ENCODE peak calls at places on chromosomes 6 and 20, in four cellular contexts. One of them, this sample, is unnamed.

GRCh38 chr6:39430968-39431523 is 108.5 kb upstream of the KCNK16 start:
- DNase-seq in choroid plexus epithelial cell: peak
- DNase-seq in ovary: peak
- DNase-seq in mammary epithelial cell: no peak
- DNase-seq in this sample: peak

GRCh38 chr6:17656092-17656491 is 50.6 kb downstream of the NUP153 start:
- DNase-seq in choroid plexus epithelial cell: peak
- DNase-seq in ovary: no peak
- DNase-seq in mammary epithelial cell: peak
- DNase-seq in this sample: no peak

GRCh38 chr6:145818796-145819195 is 4.2 kb upstream of the FBXO30 start:
- DNase-seq in mammary epithelial cell: no peak
- DNase-seq in ovary: no peak
- DNase-seq in choroid plexus epithelial cell: no peak
- DNase-seq in this sample: no peak

GRCh38 chr20:33589059-33589458 is 73.1 kb upstream of the C20orf144 start:
- DNase-seq in mammary epithelial cell: no peak
- DNase-seq in ovary: no peak
- DNase-seq in choroid plexus epithelial cell: no peak
- DNase-seq in this sample: no peak

GRCh38 chr20:21719592-21720214 is 14.2 kb downstream of the PAX1 start:
- DNase-seq in ovary: no peak
- DNase-seq in mammary epithelial cell: peak
- DNase-seq in choroid plexus epithelial cell: peak
- DNase-seq in this sample: peak

GRCh38 chr6:127026247-127026646 is 92.2 kb upstream of the RSPO3 start:
- DNase-seq in choroid plexus epithelial cell: peak
- DNase-seq in mammary epithelial cell: peak
- DNase-seq in ovary: no peak
- DNase-seq in this sample: no peak

GRCh38 chr6:11206576-11206975 is 25.9 kb downstream of the NEDD9 start:
- DNase-seq in mammary epithelial cell: peak
- DNase-seq in choroid plexus epithelial cell: no peak
- DNase-seq in ovary: no peak
- DNase-seq in this sample: no peak

GRCh38 chr6:26216886-26217713 is 129.9 kb downstream of the HFE start:
- DNase-seq in choroid plexus epithelial cell: peak
- DNase-seq in mammary epithelial cell: no peak
- DNase-seq in ovary: peak
- DNase-seq in this sample: peak

GRCh38 chr20:39986231-39986904 is 702.7 kb downstream of the MAFB start:
- DNase-seq in choroid plexus epithelial cell: peak
- DNase-seq in mammary epithelial cell: peak
- DNase-seq in ovary: peak
- DNase-seq in this sample: no peak

GRCh38 chr20:47576516-47577033 is 74.9 kb downstream of the NCOA3 start:
- DNase-seq in ovary: peak
- DNase-seq in choroid plexus epithelial cell: peak
- DNase-seq in mammary epithelial cell: peak
- DNase-seq in this sample: peak

GRCh38 chr6:81793811-81794210 is 41.3 kb upstream of the TENT5A start:
- DNase-seq in ovary: no peak
- DNase-seq in choroid plexus epithelial cell: peak
- DNase-seq in mammary epithelial cell: no peak
- DNase-seq in this sample: no peak

GRCh38 chr20:48959902-48960550 is 38.5 kb downstream of the ARFGEF2 start:
- DNase-seq in choroid plexus epithelial cell: peak
- DNase-seq in mammary epithelial cell: peak
- DNase-seq in ovary: no peak
- DNase-seq in this sample: no peak

GRCh38 chr20:9214676-9215075 is 145.8 kb downstream of the PLCB4 start:
- DNase-seq in choroid plexus epithelial cell: peak
- DNase-seq in mammary epithelial cell: peak
- DNase-seq in ovary: no peak
- DNase-seq in this sample: no peak

GRCh38 chr6:152204584-152204983 is 397.1 kb downstream of the ESR1 start:
- DNase-seq in mammary epithelial cell: no peak
- DNase-seq in ovary: no peak
- DNase-seq in choroid plexus epithelial cell: no peak
- DNase-seq in this sample: no peak

GRCh38 chr20:48620112-48620485 is 207.7 kb downstream of the PREX1 start:
- DNase-seq in mammary epithelial cell: no peak
- DNase-seq in choroid plexus epithelial cell: no peak
- DNase-seq in ovary: no peak
- DNase-seq in this sample: no peak

GRCh38 chr20:23132930-23133559 is 46.9 kb upstream of the CD93 start:
- DNase-seq in choroid plexus epithelial cell: no peak
- DNase-seq in mammary epithelial cell: no peak
- DNase-seq in ovary: no peak
- DNase-seq in this sample: no peak

GRCh38 chr6:125866433-125866832 is 75.7 kb downstream of the NCOA7 start:
- DNase-seq in ovary: no peak
- DNase-seq in choroid plexus epithelial cell: no peak
- DNase-seq in mammary epithelial cell: peak
- DNase-seq in this sample: no peak

GRCh38 chr6:128070406-128070805 is 169.5 kb upstream of the THEMIS start:
- DNase-seq in mammary epithelial cell: no peak
- DNase-seq in choroid plexus epithelial cell: peak
- DNase-seq in ovary: no peak
- DNase-seq in this sample: no peak

GRCh38 chr6:134590449-134590848 is 272.5 kb upstream of the SGK1 start:
- DNase-seq in ovary: no peak
- DNase-seq in choroid plexus epithelial cell: no peak
- DNase-seq in mammary epithelial cell: peak
- DNase-seq in this sample: no peak

GRCh38 chr6:107704377-107705013 is 119.6 kb downstream of the SCML4 start:
- DNase-seq in mammary epithelial cell: no peak
- DNase-seq in ovary: no peak
- DNase-seq in choroid plexus epithelial cell: peak
- DNase-seq in this sample: no peak

GRCh38 chr20:47773381-47773786 is 11.9 kb downstream of the SULF2 start:
- DNase-seq in choroid plexus epithelial cell: no peak
- DNase-seq in ovary: no peak
- DNase-seq in mammary epithelial cell: no peak
- DNase-seq in this sample: no peak

GRCh38 chr6:63391203-63391970 is 71.6 kb upstream of the LGSN start:
- DNase-seq in mammary epithelial cell: no peak
- DNase-seq in ovary: no peak
- DNase-seq in choroid plexus epithelial cell: no peak
- DNase-seq in this sample: no peak

GRCh38 chr6:155126727-155127439 is 131.8 kb downstream of the TIAM2 start:
- DNase-seq in mammary epithelial cell: peak
- DNase-seq in choroid plexus epithelial cell: peak
- DNase-seq in ovary: no peak
- DNase-seq in this sample: no peak

GRCh38 chr6:3911130-3911529 is 62.0 kb downstream of the FAM50B start:
- DNase-seq in mammary epithelial cell: no peak
- DNase-seq in choroid plexus epithelial cell: no peak
- DNase-seq in ovary: no peak
- DNase-seq in this sample: no peak

GRCh38 chr6:118197539-118197938 is 290.5 kb downstream of the SLC35F1 start:
- DNase-seq in ovary: no peak
- DNase-seq in mammary epithelial cell: no peak
- DNase-seq in choroid plexus epithelial cell: no peak
- DNase-seq in this sample: no peak

GRCh38 chr20:63285636-63286615 is 7.1 kb upstream of the COL20A1 start:
- DNase-seq in mammary epithelial cell: no peak
- DNase-seq in ovary: no peak
- DNase-seq in choroid plexus epithelial cell: no peak
- DNase-seq in this sample: no peak

GRCh38 chr6:24951831-24952299 is 16.1 kb upstream of the RIPOR2 start:
- DNase-seq in ovary: no peak
- DNase-seq in mammary epithelial cell: no peak
- DNase-seq in choroid plexus epithelial cell: no peak
- DNase-seq in this sample: no peak

GRCh38 chr20:44219791-44220190 is 9.2 kb upstream of the OSER1 start:
- DNase-seq in mammary epithelial cell: no peak
- DNase-seq in ovary: no peak
- DNase-seq in choroid plexus epithelial cell: no peak
- DNase-seq in this sample: no peak

GRCh38 chr6:88179692-88180091 is 13.5 kb upstream of the CNR1 start:
- DNase-seq in ovary: no peak
- DNase-seq in mammary epithelial cell: no peak
- DNase-seq in choroid plexus epithelial cell: no peak
- DNase-seq in this sample: no peak
- TF ChIP-seq CTCF in ovary: no peak
- TF ChIP-seq CTCF in mammary epithelial cell: no peak
- TF ChIP-seq CTCF in choroid plexus epithelial cell: peak
- TF ChIP-seq CTCF in this sample: no peak

GRCh38 chr20:61972910-61973508 is 92.7 kb downstream of the TAF4 start:
- DNase-seq in mammary epithelial cell: no peak
- DNase-seq in ovary: no peak
- DNase-seq in choroid plexus epithelial cell: no peak
- DNase-seq in this sample: no peak

GRCh38 chr20:61976275-61976649 is 89.4 kb downstream of the TAF4 start:
- DNase-seq in choroid plexus epithelial cell: no peak
- DNase-seq in mammary epithelial cell: no peak
- DNase-seq in ovary: no peak
- DNase-seq in this sample: no peak

GRCh38 chr20:61975411-61975810 is 90.3 kb downstream of the TAF4 start:
- DNase-seq in choroid plexus epithelial cell: no peak
- DNase-seq in mammary epithelial cell: no peak
- DNase-seq in ovary: no peak
- DNase-seq in this sample: no peak

GRCh38 chr20:61974357-61974665 is 91.4 kb downstream of the TAF4 start:
- DNase-seq in choroid plexus epithelial cell: no peak
- DNase-seq in mammary epithelial cell: no peak
- DNase-seq in ovary: no peak
- DNase-seq in this sample: no peak

GRCh38 chr20:61973515-61974356 is 91.9 kb downstream of the TAF4 start:
- DNase-seq in ovary: no peak
- DNase-seq in choroid plexus epithelial cell: no peak
- DNase-seq in mammary epithelial cell: no peak
- DNase-seq in this sample: no peak
- TF ChIP-seq CTCF in ovary: no peak
- TF ChIP-seq CTCF in choroid plexus epithelial cell: no peak
- TF ChIP-seq CTCF in mammary epithelial cell: no peak
- TF ChIP-seq CTCF in this sample: no peak

DNA sequence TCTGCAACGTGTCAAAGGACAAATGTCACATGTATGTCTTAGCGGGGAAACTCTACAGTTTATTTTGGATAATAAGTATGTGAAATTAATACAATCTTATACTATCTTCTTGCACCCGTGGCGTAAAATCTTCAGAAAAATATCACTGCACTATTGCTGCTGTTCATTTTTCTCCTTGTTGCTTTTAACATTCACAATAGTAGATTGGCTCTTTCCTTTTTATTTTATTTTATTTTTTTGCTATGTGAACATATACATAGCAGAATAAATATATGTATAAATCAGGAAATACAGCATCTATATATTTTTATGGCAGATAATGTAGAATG is 15.4 kb downstream of the GPR31 start:
- DNase-seq in ovary: no peak
- DNase-seq in mammary epithelial cell: no peak
- DNase-seq in choroid plexus epithelial cell: no peak
- DNase-seq in this sample: no peak
- TF ChIP-seq CTCF in ovary: no peak
- TF ChIP-seq CTCF in mammary epithelial cell: no peak
- TF ChIP-seq CTCF in choroid plexus epithelial cell: no peak
- TF ChIP-seq CTCF in this sample: no peak

DNA sequence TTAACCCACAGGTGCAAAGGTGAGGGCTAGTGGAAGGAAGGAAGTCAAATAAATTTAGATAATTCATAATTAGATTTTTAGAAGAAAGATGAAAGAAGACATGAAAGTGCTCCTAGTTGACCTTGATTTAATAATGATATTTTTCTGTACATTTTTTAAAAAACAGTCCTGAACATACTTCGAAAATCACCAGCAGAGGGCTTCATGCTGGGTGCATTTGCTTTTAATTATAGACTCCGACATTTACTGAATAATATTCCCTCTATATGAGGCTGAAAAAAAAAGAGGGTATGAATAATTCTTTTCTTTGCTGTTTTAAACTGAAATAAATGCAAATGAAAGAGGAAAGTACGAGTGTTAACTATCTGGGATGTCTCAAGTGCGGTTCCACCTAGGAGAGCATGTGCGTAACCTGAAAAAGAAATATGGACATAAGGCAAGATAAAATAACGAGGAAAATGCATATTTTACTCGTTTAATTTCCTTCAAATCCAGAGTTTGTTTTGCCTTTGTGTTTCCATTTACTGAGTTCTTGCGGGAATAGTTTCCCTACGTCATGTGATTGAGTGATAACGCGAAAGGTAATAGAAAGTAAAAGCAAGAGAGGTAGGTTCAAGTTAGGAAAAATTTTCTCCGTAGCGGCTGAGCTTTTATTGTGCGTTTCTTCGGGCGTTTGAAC is 3.1 kb upstream of the TFAP2B start:
- DNase-seq in mammary epithelial cell: peak
- DNase-seq in choroid plexus epithelial cell: peak
- DNase-seq in ovary: no peak
- DNase-seq in this sample: no peak
- TF ChIP-seq CTCF in mammary epithelial cell: peak
- TF ChIP-seq CTCF in choroid plexus epithelial cell: peak
- TF ChIP-seq CTCF in ovary: no peak
- TF ChIP-seq CTCF in this sample: no peak

GRCh38 chr20:20594171-20594530 is 118.3 kb downstream of the RALGAPA2 start:
- DNase-seq in ovary: no peak
- DNase-seq in choroid plexus epithelial cell: peak
- DNase-seq in mammary epithelial cell: no peak
- DNase-seq in this sample: no peak
- TF ChIP-seq CTCF in ovary: no peak
- TF ChIP-seq CTCF in choroid plexus epithelial cell: no peak
- TF ChIP-seq CTCF in mammary epithelial cell: peak
- TF ChIP-seq CTCF in this sample: no peak

DNA sequence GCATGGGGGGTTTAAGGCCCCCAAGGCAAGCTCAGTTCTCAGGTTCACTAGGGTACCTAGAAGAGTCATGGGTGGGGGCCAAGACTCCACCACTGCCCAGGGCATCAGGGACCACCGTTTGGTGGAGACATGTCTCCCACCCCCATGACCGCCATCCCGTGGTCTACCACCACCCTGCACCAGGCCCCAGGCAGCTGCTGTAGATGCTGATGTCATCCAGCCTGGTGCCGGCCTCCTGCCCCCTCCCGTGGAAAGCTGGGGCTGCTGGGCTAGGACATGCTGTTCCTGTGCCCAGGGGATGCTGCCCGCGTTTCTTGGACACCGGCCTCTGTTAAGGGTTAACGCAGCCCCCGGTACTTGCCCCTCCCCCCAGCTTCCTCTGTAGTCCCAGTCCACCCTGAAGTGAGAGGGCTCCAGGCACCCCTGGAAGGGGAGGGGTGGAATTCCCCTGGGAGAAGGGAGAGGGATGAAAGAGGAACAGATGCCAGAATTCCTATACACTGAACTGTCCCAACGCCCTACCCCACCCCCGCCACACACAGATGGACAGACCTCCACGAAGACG is 587 bp downstream of the IP6K3 start:
- DNase-seq in choroid plexus epithelial cell: peak
- DNase-seq in mammary epithelial cell: peak
- DNase-seq in ovary: peak
- DNase-seq in this sample: no peak
- TF ChIP-seq CTCF in choroid plexus epithelial cell: no peak
- TF ChIP-seq CTCF in mammary epithelial cell: no peak
- TF ChIP-seq CTCF in ovary: no peak
- TF ChIP-seq CTCF in this sample: no peak